ENCODE peak calls at places on chromosomes 12 and 14, in seven cellular contexts. A is transverse colon, C is HepG2, S is endothelial cell of umbilical vein, N is sigmoid colon, X is K562, O is prostate gland. V is an unnamed sample.

GRCh38 chr12:109921982-109922381 is 21.9 kb downstream of the TCHP start:
- DNase-seq in A (no peak), C (no peak), S (no peak), N (peak), X (no peak), O (no peak), V (no peak)

GRCh38 chr14:76678244-76678643 is 83.0 kb upstream of the VASH1 start:
- DNase-seq in A (no peak), C (no peak), S (no peak), N (no peak), X (no peak), O (no peak), V (no peak)

GRCh38 chr14:101708853-101709532 is 52.5 kb upstream of the PPP2R5C start:
- DNase-seq in A (no peak), C (no peak), S (no peak), N (no peak), X (no peak), O (no peak), V (peak)

GRCh38 chr12:115375188-115375991 is 691.4 kb upstream of the TBX3 start:
- DNase-seq in A (no peak), C (peak), S (no peak), N (no peak), X (no peak), O (no peak), V (no peak)

GRCh38 chr12:79549531-79550271 is 141.1 kb downstream of the PAWR start:
- DNase-seq in A (no peak), C (peak), S (peak), N (no peak), X (no peak), O (no peak), V (no peak)

GRCh38 chr14:63243646-63244045 is 39.4 kb downstream of the RHOJ start:
- DNase-seq in A (no peak), C (no peak), S (no peak), N (no peak), X (no peak), O (no peak), V (no peak)

GRCh38 chr14:101446387-101446969 is 114.8 kb upstream of the DIO3 start:
- DNase-seq in A (no peak), C (no peak), S (no peak), N (no peak), X (no peak), O (no peak), V (no peak)

GRCh38 chr12:76266797-76267196 is 81.4 kb downstream of the BBS10 start:
- DNase-seq in A (no peak), C (no peak), S (peak), N (peak), X (no peak), O (peak), V (peak)

GRCh38 chr14:70896981-70897380 is 10.3 kb upstream of the PCNX1 start:
- DNase-seq in A (no peak), C (no peak), S (no peak), N (no peak), X (no peak), O (no peak), V (no peak)

GRCh38 chr14:96212896-96213295 is 8.3 kb downstream of the BDKRB2 start:
- DNase-seq in A (no peak), C (no peak), S (no peak), N (no peak), X (no peak), O (no peak), V (no peak)
- TF ChIP-seq POLR2A in A (no peak), C (no peak), S (no peak), N (no peak), X (no peak), O (no peak), V (no peak)

GRCh38 chr12:29797565-29798360 is 14.0 kb upstream of the TMTC1 start:
- DNase-seq in A (no peak), C (no peak), S (no peak), N (no peak), X (no peak), O (no peak), V (no peak)

GRCh38 chr12:29795715-29796114 is 12.0 kb upstream of the TMTC1 start:
- DNase-seq in A (no peak), C (no peak), S (no peak), N (no peak), X (no peak), O (no peak), V (no peak)

GRCh38 chr12:29799591-29799990 is 15.8 kb upstream of the TMTC1 start:
- DNase-seq in A (no peak), C (no peak), S (no peak), N (no peak), X (no peak), O (no peak), V (no peak)

GRCh38 chr12:29794869-29795268 is 11.1 kb upstream of the TMTC1 start:
- DNase-seq in A (no peak), C (no peak), S (no peak), N (no peak), X (no peak), O (peak), V (no peak)

GRCh38 chr12:29796823-29797263 is 13.1 kb upstream of the TMTC1 start:
- DNase-seq in A (peak), C (no peak), S (peak), N (peak), X (no peak), O (peak), V (no peak)
- TF ChIP-seq POLR2AphosphoS5 in A (peak), C (no peak), S (no peak), N (no peak), X (no peak), O (peak), V (peak)

GRCh38 chr12:1797011-1797901 is 23.1 kb upstream of the LRTM2 start:
- DNase-seq in A (peak), C (no peak), S (no peak), N (peak), X (no peak), O (no peak), V (peak)
- H3K27ac ChIP-seq in A (peak), C (no peak), S (no peak), N (peak), X (no peak), O (peak), V (peak)

DNA sequence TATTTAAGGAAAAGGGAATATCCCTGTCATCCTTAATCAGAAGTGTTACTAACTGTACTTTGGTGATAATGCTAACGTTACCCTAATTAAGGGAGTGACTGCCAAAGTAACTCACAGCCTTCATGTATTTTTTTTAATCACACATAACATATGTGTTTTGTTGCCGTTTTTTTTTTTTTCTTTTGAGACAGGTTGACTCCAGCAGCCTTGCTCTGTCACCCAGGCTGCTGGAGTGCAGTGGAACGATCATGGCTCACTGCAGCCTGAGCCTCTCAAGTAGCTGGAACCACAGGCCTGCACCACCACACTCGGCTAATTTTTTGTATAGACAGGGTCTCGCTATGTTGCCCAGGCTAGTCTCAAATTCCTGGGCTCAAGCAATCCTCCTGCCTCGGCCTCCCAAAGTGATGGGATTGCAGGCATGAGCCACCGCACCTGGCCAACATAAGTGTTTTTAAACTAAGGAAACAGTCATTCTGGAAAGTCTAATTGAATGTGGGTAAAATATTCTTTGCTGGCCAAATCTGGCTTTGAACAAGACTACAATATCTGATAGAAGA is 56.5 kb downstream of the HECTD4 start:
- DNase-seq in A (no peak), C (no peak), S (no peak), N (no peak), X (no peak), O (no peak), V (no peak)
- TF ChIP-seq POLR2A in A (no peak), C (no peak), S (no peak), N (no peak), X (no peak), O (no peak), V (no peak)

DNA sequence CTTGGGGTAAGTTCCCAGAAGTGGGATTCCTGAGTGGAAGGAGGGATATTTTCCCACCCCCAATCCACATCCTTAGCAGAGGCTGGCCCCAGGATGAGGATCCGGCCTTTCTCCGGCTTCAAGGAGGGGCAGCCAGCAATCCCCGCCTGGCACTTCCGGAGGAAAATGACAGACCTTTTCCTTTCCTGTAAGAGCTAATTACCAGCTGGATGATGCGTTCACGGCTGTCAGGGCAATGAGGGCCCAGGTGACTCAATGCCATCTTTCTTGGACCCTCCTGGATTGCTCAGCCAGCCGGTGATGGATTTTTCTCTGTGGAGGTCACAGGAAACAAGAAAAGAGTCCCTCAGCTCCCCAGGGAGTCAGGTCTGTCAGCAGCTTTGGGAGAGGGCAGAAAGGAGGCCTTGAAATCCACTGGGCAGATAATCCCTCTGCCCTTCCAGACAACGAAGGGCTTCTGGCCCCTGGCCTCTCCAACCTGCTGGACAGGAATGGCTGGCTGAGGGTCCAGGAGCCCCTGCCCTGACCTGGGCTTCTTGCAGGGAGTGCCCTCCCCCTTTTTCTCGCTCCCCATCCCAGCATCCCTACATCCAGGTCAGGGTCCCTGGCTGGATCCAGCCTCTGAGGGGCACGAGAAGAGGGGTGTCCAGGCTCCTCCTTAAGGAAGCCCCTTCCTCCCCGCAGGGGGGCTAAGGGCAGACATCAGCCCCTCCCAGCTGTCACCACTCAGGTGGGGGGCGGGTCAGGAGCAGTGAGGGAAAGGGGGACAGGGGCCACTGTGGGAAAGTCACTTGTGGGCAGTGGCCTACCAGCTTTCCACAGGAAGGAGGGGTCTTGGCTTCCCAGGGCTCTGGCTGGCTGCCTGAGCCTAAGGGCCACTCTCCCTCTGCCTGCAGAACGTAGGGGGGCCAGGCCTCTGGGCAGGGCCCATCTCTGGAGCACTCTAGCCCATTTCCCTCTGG is 16.1 kb upstream of the CCDC85C start:
- DNase-seq in A (no peak), C (no peak), S (peak), N (no peak), X (no peak), O (no peak), V (no peak)
- TF ChIP-seq POLR2AphosphoS5 in A (no peak), C (no peak), S (peak), N (no peak), X (no peak), O (no peak), V (no peak)

GRCh38 chr14:69610859-69611263 is 535 bp upstream of the SUSD6 start:
- DNase-seq in A (no peak), C (no peak), S (no peak), N (no peak), X (no peak), O (no peak), V (no peak)
- H3K27ac ChIP-seq in A (peak), C (no peak), S (peak), N (peak), X (peak), O (peak), V (peak)

GRCh38 chr12:66131067-66131688 is 628 bp upstream of the LLPH start:
- DNase-seq in A (no peak), C (no peak), S (peak), N (no peak), X (no peak), O (no peak), V (no peak)

GRCh38 chr12:66127695-66128094 is 2.9 kb downstream of the LLPH start:
- DNase-seq in A (no peak), C (no peak), S (no peak), N (no peak), X (no peak), O (no peak), V (no peak)

GRCh38 chr12:66132408-66132807 is 1.9 kb upstream of the LLPH start:
- DNase-seq in A (no peak), C (peak), S (peak), N (no peak), X (no peak), O (no peak), V (no peak)

GRCh38 chr12:66129934-66130266 is 650 bp downstream of the LLPH start:
- DNase-seq in A (no peak), C (no peak), S (no peak), N (no peak), X (no peak), O (no peak), V (no peak)

GRCh38 chr12:66130267-66131066 is at the start of gene LLPH:
- DNase-seq in A (peak), C (peak), S (peak), N (peak), X (peak), O (peak), V (peak)
- TF ChIP-seq POLR2A in A (peak), C (peak), S (peak), N (peak), X (peak), O (peak), V (peak)

GRCh38 chr12:6774557-6775062 is 2.3 kb downstream of the LAG3 start:
- DNase-seq in A (no peak), C (no peak), S (no peak), N (no peak), X (no peak), O (no peak), V (no peak)
- TF ChIP-seq POLR2AphosphoS5 in A (no peak), C (no peak), S (no peak), N (no peak), X (no peak), O (no peak), V (no peak)

GRCh38 chr14:103735022-103735421 is 19.4 kb downstream of the ZFYVE21 start:
- DNase-seq in A (no peak), C (no peak), S (peak), N (peak), X (no peak), O (no peak), V (no peak)

GRCh38 chr14:103737432-103738045 is 21.9 kb downstream of the ZFYVE21 start:
- DNase-seq in A (no peak), C (peak), S (no peak), N (peak), X (no peak), O (no peak), V (peak)

GRCh38 chr14:103735815-103736545 is 20.4 kb downstream of the ZFYVE21 start:
- DNase-seq in A (no peak), C (no peak), S (no peak), N (peak), X (no peak), O (peak), V (peak)

GRCh38 chr14:103735439-103735814 is 19.8 kb downstream of the ZFYVE21 start:
- DNase-seq in A (no peak), C (no peak), S (no peak), N (peak), X (no peak), O (no peak), V (peak)

DNA sequence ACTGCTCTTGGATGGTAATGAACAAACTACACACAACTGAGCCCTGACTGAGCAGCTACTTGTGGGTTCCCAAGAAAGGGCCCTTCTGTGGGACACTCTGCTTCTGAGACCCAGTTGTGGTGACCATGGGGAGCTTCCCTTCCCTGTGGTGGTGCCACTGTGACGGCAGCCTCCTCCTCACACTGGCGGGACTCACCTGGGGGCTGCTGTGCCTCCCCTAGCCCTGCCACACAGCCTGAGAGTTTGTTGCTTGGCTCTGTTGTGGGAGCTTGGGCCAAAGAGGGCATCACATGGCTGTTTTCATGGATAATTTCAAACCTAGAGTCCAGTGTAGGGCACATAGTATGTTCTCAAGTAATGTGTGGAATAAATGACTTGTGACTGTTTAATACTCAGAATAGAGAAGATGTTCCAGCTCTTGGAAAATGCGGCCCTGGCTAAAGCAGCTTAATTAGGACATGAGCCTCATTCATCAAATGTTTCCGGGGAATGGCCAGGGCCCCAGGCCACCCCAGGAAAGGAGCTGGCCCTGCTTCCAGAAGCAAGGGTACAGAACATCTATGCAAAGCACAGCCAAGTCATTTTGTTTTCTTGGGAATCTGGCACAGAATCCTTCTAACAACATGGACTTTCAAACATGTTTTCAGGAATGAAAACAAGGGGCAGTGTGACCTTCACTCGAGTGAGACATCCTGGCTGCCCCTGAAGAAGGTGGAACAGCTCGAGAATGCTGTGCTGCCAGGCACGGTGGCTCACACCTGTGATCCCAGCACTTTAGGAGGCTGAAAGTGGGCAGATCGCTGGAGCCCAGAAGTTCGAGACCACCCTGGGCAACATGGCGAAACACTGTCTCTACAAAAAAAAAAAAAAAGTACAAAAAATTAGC is 21.2 kb downstream of the ZFYVE21 start:
- DNase-seq in A (no peak), C (no peak), S (no peak), N (peak), X (no peak), O (no peak), V (no peak)
- H3K27ac ChIP-seq in A (peak), C (no peak), S (no peak), N (peak), X (no peak), O (peak), V (peak)

DNA sequence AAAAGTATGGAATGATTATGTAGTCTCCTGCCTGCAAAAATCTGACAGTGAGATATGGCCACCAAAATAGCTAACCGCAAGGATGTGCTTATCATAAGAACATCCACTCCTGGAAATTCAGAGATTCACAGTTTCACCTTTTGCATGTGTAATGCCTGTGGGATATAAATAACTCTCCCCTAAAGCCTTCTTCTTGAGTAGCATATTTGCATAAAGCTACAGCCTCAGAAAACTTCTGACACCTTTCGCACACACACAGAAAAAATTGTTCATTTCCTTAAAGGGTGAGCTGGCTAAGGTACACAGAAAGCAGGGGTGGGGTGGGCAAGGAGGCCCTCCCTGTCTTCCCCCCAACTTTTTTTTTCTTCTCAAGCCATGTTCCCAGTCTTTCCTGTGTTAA is 3.1 kb upstream of the IGF1 start:
- DNase-seq in A (no peak), C (no peak), S (no peak), N (no peak), X (no peak), O (no peak), V (no peak)
- TF ChIP-seq POLR2A in A (no peak), C (no peak), S (no peak), N (no peak), X (no peak), O (no peak), V (no peak)

V was measured in suprapubic skin.